ENCODE peak calls at places on chromosomes 4 and X, in four cellular contexts. One of them, this sample, is unnamed.

GRCh38 chr4:26132858-26133257 is 188.0 kb upstream of the RBPJ start:
- DNase-seq in activated gamma-delta T cell treated with anti-CD3 and anti-CD28 coated beads, Interleukin-2, amount 50 U/mL, for 16 hours: no peak
- DNase-seq in GDM1: no peak
- DNase-seq in HT1080: no peak
- DNase-seq in this sample: no peak

GRCh38 chrX:153439977-153440376 is 5.9 kb downstream of the TREX2 start:
- DNase-seq in activated gamma-delta T cell treated with anti-CD3 and anti-CD28 coated beads, Interleukin-2, amount 50 U/mL, for 16 hours: no peak
- DNase-seq in GDM1: no peak
- DNase-seq in HT1080: no peak
- DNase-seq in this sample: no peak

GRCh38 chr4:61070269-61070668 is 129.9 kb upstream of the ADGRL3 start:
- DNase-seq in GDM1: no peak
- DNase-seq in activated gamma-delta T cell treated with anti-CD3 and anti-CD28 coated beads, Interleukin-2, amount 50 U/mL, for 16 hours: no peak
- DNase-seq in HT1080: no peak
- DNase-seq in this sample: no peak

GRCh38 chr4:156705291-156705690 is 266.3 kb downstream of the PDGFC start:
- DNase-seq in HT1080: no peak
- DNase-seq in activated gamma-delta T cell treated with anti-CD3 and anti-CD28 coated beads, Interleukin-2, amount 50 U/mL, for 16 hours: no peak
- DNase-seq in GDM1: no peak
- DNase-seq in this sample: peak

GRCh38 chr4:128570380-128570779 is 239.1 kb upstream of the JADE1 start:
- DNase-seq in activated gamma-delta T cell treated with anti-CD3 and anti-CD28 coated beads, Interleukin-2, amount 50 U/mL, for 16 hours: no peak
- DNase-seq in GDM1: peak
- DNase-seq in HT1080: peak
- DNase-seq in this sample: peak

GRCh38 chrX:105552395-105552794 is 269.9 kb upstream of the NRK start:
- DNase-seq in HT1080: peak
- DNase-seq in activated gamma-delta T cell treated with anti-CD3 and anti-CD28 coated beads, Interleukin-2, amount 50 U/mL, for 16 hours: no peak
- DNase-seq in GDM1: no peak
- DNase-seq in this sample: peak

GRCh38 chr4:187108846-187109245 is 385.2 kb upstream of the FAT1 start:
- DNase-seq in GDM1: no peak
- DNase-seq in activated gamma-delta T cell treated with anti-CD3 and anti-CD28 coated beads, Interleukin-2, amount 50 U/mL, for 16 hours: no peak
- DNase-seq in HT1080: no peak
- DNase-seq in this sample: no peak

GRCh38 chr4:34731045-34731444 is 1513.3 kb downstream of the ARAP2 start:
- DNase-seq in HT1080: no peak
- DNase-seq in activated gamma-delta T cell treated with anti-CD3 and anti-CD28 coated beads, Interleukin-2, amount 50 U/mL, for 16 hours: no peak
- DNase-seq in GDM1: no peak
- DNase-seq in this sample: peak

GRCh38 chr4:174198396-174199179 is 84.9 kb downstream of the FBXO8 start:
- DNase-seq in activated gamma-delta T cell treated with anti-CD3 and anti-CD28 coated beads, Interleukin-2, amount 50 U/mL, for 16 hours: no peak
- DNase-seq in GDM1: no peak
- DNase-seq in HT1080: peak
- DNase-seq in this sample: peak

GRCh38 chr4:90357117-90357710 is 230.0 kb downstream of the CCSER1 start:
- DNase-seq in GDM1: peak
- DNase-seq in HT1080: peak
- DNase-seq in activated gamma-delta T cell treated with anti-CD3 and anti-CD28 coated beads, Interleukin-2, amount 50 U/mL, for 16 hours: no peak
- DNase-seq in this sample: peak

GRCh38 chrX:9278475-9279270 is 186.2 kb upstream of the TBL1X start:
- DNase-seq in HT1080: no peak
- DNase-seq in GDM1: no peak
- DNase-seq in activated gamma-delta T cell treated with anti-CD3 and anti-CD28 coated beads, Interleukin-2, amount 50 U/mL, for 16 hours: no peak
- DNase-seq in this sample: peak

GRCh38 chr4:70700712-70701111 is 12.4 kb downstream of the UTP3 start:
- DNase-seq in HT1080: no peak
- DNase-seq in activated gamma-delta T cell treated with anti-CD3 and anti-CD28 coated beads, Interleukin-2, amount 50 U/mL, for 16 hours: no peak
- DNase-seq in GDM1: no peak
- DNase-seq in this sample: no peak

GRCh38 chrX:22118161-22118830 is 86.2 kb downstream of the PHEX start:
- DNase-seq in HT1080: no peak
- DNase-seq in GDM1: no peak
- DNase-seq in activated gamma-delta T cell treated with anti-CD3 and anti-CD28 coated beads, Interleukin-2, amount 50 U/mL, for 16 hours: no peak
- DNase-seq in this sample: peak

GRCh38 chrX:119201570-119201969 is 34.5 kb upstream of the PGRMC1 start:
- DNase-seq in HT1080: peak
- DNase-seq in GDM1: no peak
- DNase-seq in activated gamma-delta T cell treated with anti-CD3 and anti-CD28 coated beads, Interleukin-2, amount 50 U/mL, for 16 hours: no peak
- DNase-seq in this sample: peak

GRCh38 chrX:124426273-124426672 is 79.9 kb downstream of the SH2D1A start:
- DNase-seq in HT1080: no peak
- DNase-seq in GDM1: no peak
- DNase-seq in activated gamma-delta T cell treated with anti-CD3 and anti-CD28 coated beads, Interleukin-2, amount 50 U/mL, for 16 hours: no peak
- DNase-seq in this sample: no peak

GRCh38 chr4:16608123-16608522 is 290.3 kb downstream of the LDB2 start:
- DNase-seq in activated gamma-delta T cell treated with anti-CD3 and anti-CD28 coated beads, Interleukin-2, amount 50 U/mL, for 16 hours: no peak
- DNase-seq in HT1080: no peak
- DNase-seq in GDM1: no peak
- DNase-seq in this sample: peak

GRCh38 chr4:187090401-187090800 is 366.7 kb upstream of the FAT1 start:
- DNase-seq in HT1080: peak
- DNase-seq in activated gamma-delta T cell treated with anti-CD3 and anti-CD28 coated beads, Interleukin-2, amount 50 U/mL, for 16 hours: no peak
- DNase-seq in GDM1: no peak
- DNase-seq in this sample: peak

GRCh38 chrX:126064901-126065541 is 101.1 kb downstream of the DCAF12L2 start:
- DNase-seq in GDM1: no peak
- DNase-seq in activated gamma-delta T cell treated with anti-CD3 and anti-CD28 coated beads, Interleukin-2, amount 50 U/mL, for 16 hours: no peak
- DNase-seq in HT1080: no peak
- DNase-seq in this sample: no peak

GRCh38 chr4:82753238-82753637 is 45.4 kb downstream of the SCD5 start:
- DNase-seq in activated gamma-delta T cell treated with anti-CD3 and anti-CD28 coated beads, Interleukin-2, amount 50 U/mL, for 16 hours: no peak
- DNase-seq in GDM1: no peak
- DNase-seq in HT1080: peak
- DNase-seq in this sample: peak

GRCh38 chr4:61068025-61068424 is 132.1 kb upstream of the ADGRL3 start:
- DNase-seq in HT1080: no peak
- DNase-seq in activated gamma-delta T cell treated with anti-CD3 and anti-CD28 coated beads, Interleukin-2, amount 50 U/mL, for 16 hours: no peak
- DNase-seq in GDM1: no peak
- DNase-seq in this sample: no peak